ENCODE peak calls at places on chromosomes 1 and 21, in nine cellular contexts. K is foreskin keratinocyte; T is CD8-positive, alpha-beta T cell; I is heart left ventricle; G is astrocyte of the spinal cord; M is lower lobe of right lung; S is mucosa of descending colon; O is NB4; P is B cell. Z is an unnamed sample.
A peak's percentile ranks its signal among the peaks of the same experiment; 100 is the strongest.

GRCh38 chr21:45390831-45391742 is 13.9 kb upstream of the COL18A1 start:
- DNase-seq in O (no peak), K (no peak), G (no peak), I (peak; percentile 14), T (no peak), P (no peak), M (peak; percentile 39), S (peak; percentile 19), Z (peak; percentile 26)

GRCh38 chr1:23100074-23100748 is 68.4 kb downstream of the LUZP1 start:
- DNase-seq in S (no peak), I (no peak), K (peak; percentile 83), M (no peak), O (peak; percentile 95), P (no peak), T (no peak), G (peak; percentile 92), Z (no peak)

GRCh38 chr21:16040601-16041000 is 310.8 kb downstream of the USP25 start:
- DNase-seq in T (no peak), G (peak; percentile 16), O (no peak), S (no peak), M (no peak), I (no peak), K (no peak), P (no peak), Z (no peak)

GRCh38 chr21:45200596-45201296 is 86.9 kb downstream of the POFUT2 start:
- DNase-seq in K (no peak), T (no peak), O (no peak), S (no peak), I (no peak), M (no peak), P (no peak), G (no peak), Z (no peak)

GRCh38 chr1:192401832-192402231 is 85.0 kb downstream of the RGS21 start:
- DNase-seq in P (no peak), S (no peak), G (peak; percentile 52), T (no peak), K (peak; percentile 49), I (no peak), M (no peak), O (no peak), Z (no peak)

GRCh38 chr1:43134640-43135039 is 37.5 kb downstream of the EBNA1BP2 start:
- DNase-seq in G (no peak), O (no peak), M (no peak), I (no peak), P (no peak), T (no peak), K (no peak), S (no peak), Z (no peak)

GRCh38 chr21:29904359-29905282 is 35.2 kb downstream of the GRIK1 start:
- DNase-seq in I (no peak), K (peak; percentile 44), G (peak; percentile 50), S (no peak), T (no peak), O (no peak), P (no peak), M (no peak), Z (no peak)

GRCh38 chr1:7553042-7553690 is 217.9 kb upstream of the VAMP3 start:
- DNase-seq in O (no peak), I (no peak), S (no peak), T (no peak), K (no peak), M (no peak), G (no peak), P (no peak), Z (no peak)

GRCh38 chr1:172041689-172042088 is 200.4 kb downstream of the DNM3 start:
- DNase-seq in O (no peak), I (no peak), P (no peak), T (no peak), S (no peak), G (peak; percentile 58), K (no peak), M (no peak), Z (no peak)

GRCh38 chr1:19582318-19582717 is 61.8 kb upstream of the NBL1 start:
- DNase-seq in G (no peak), T (peak; percentile 66), S (peak; percentile 81), P (peak; percentile 76), M (peak; percentile 79), K (no peak), O (peak; percentile 74), I (no peak), Z (peak; percentile 71)

GRCh38 chr1:241817331-241817792 is 30.6 kb upstream of the EXO1 start:
- DNase-seq in T (no peak), O (no peak), G (peak; percentile 81), I (no peak), K (peak; percentile 38), P (no peak), M (no peak), S (no peak), Z (no peak)

GRCh38 chr1:158999301-159000069 is 10.2 kb upstream of the IFI16 start:
- DNase-seq in M (no peak), T (no peak), G (peak; percentile 95), O (no peak), I (peak; percentile 85), P (no peak), K (peak; percentile 81), S (no peak), Z (no peak)

GRCh38 chr1:61277129-61277801 is 194.9 kb downstream of the NFIA start:
- DNase-seq in S (no peak), M (no peak), T (no peak), O (no peak), G (no peak), K (no peak), P (no peak), I (peak; percentile 46), Z (no peak)

GRCh38 chr1:65309317-65310077 is at the start of gene DNAJC6:
- DNase-seq in O (no peak), S (peak; percentile 65), G (peak; percentile 78), I (peak; percentile 79), P (no peak), M (peak; percentile 75), T (peak; percentile 22), K (peak; percentile 16), Z (no peak)

GRCh38 chr1:38858833-38859560 is 575 bp downstream of the RRAGC start:
- DNase-seq in I (peak; percentile 67), M (peak; percentile 85), G (peak; percentile 57), P (peak; percentile 86), S (peak; percentile 88), O (peak; percentile 61), K (peak; percentile 84), T (peak; percentile 8), Z (peak; percentile 51)

GRCh38 chr21:16117331-16117730 is 387.5 kb downstream of the USP25 start:
- DNase-seq in S (no peak), K (no peak), P (no peak), M (no peak), G (no peak), I (no peak), T (no peak), O (no peak), Z (no peak)

GRCh38 chr1:206911064-206911663 is 10.6 kb downstream of the FCMR start:
- DNase-seq in G (peak; percentile 81), T (no peak), S (no peak), M (no peak), I (no peak), O (peak; percentile 57), P (no peak), K (no peak), Z (no peak)

GRCh38 chr1:63189677-63190076 is 132.7 kb upstream of the FOXD3 start:
- DNase-seq in K (no peak), O (peak; percentile 17), S (no peak), G (no peak), M (no peak), T (no peak), P (no peak), I (no peak), Z (no peak)

GRCh38 chr1:222618880-222619321 is 1.0 kb downstream of the MIA3 start:
- DNase-seq in M (no peak), S (peak; percentile 56), T (no peak), I (peak; percentile 28), O (peak; percentile 63), K (peak; percentile 11), G (peak; percentile 38), P (no peak), Z (no peak)

DNA sequence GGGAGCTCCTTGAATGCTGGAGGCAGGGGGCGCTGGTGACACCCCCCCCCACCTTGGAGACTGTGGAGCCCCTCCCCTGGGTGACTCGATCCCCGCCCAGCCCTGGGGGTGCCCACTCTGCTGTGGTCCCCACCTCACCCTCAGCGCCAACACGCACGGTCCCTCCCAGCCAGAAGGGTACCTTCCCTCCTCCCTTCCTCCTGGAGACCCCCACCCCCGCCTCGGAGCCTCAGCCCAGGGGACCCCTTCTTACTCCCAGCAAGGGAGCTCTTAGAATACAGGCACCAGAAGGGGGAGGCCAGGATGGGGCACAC is 5.6 kb downstream of the PLEKHG5 start:
- DNase-seq in S (no peak), K (no peak), T (no peak), G (no peak), I (no peak), P (no peak), O (no peak), M (no peak), Z (no peak)
- TF ChIP-seq CTCF in S (no peak), K (no peak), T (no peak), G (peak; percentile 21), I (no peak), P (no peak), O (no peak), M (no peak), Z (no peak)

GRCh38 chr1:228109073-228109961 is at the start of gene MRPL55:
- DNase-seq in O (peak; percentile 95), I (peak; percentile 98), M (peak; percentile 97), G (peak; percentile 96), T (peak; percentile 98), P (peak; percentile 98), S (peak; percentile 98), K (peak; percentile 73), Z (peak; percentile 97)
- TF ChIP-seq CTCF in O (no peak), I (peak; percentile 23), M (no peak), G (peak; percentile 8), T (no peak), P (no peak), S (peak; percentile 12), K (peak; percentile 42), Z (no peak)

DNA sequence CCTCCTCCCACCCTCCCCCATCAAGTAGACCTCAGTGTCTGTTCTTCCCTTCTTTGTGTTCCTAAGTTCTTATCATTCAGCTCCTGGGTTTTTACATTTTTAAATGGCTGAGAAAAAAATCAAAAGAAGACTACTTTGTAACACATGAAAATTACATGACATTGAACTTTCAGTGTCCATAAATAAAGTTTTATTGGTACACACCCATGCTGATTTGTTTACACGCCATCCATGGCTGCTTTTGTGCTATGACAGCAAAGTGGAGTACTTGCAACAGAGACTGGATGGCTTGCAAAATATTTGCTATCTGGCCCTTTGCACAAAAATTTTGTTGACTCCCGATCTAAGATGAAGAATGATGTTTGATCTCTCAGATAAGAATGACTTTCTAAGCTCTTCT is 171.4 kb downstream of the PRDM2 start:
- DNase-seq in I (no peak), T (no peak), K (no peak), G (no peak), P (no peak), O (no peak), S (no peak), M (no peak), Z (no peak)
- TF ChIP-seq CTCF in I (no peak), T (no peak), K (no peak), G (no peak), P (no peak), O (no peak), S (no peak), M (no peak), Z (no peak)

GRCh38 chr1:156480411-156481192 is 20.0 kb downstream of the MEF2D start:
- DNase-seq in M (peak; percentile 75), P (peak; percentile 86), O (peak; percentile 69), S (peak; percentile 80), K (no peak), T (peak; percentile 69), I (peak; percentile 71), G (peak; percentile 26), Z (peak; percentile 76)
- TF ChIP-seq CTCF in M (peak; percentile 70), P (peak; percentile 81), O (peak; percentile 45), S (peak; percentile 38), K (peak; percentile 74), T (peak; percentile 79), I (peak; percentile 70), G (peak; percentile 77), Z (peak; percentile 85)

GRCh38 chr1:197519741-197520334 is 251.8 kb downstream of the CRB1 start:
- DNase-seq in G (peak; percentile 29), P (no peak), I (no peak), K (no peak), O (peak; percentile 24), T (no peak), S (no peak), M (no peak), Z (no peak)
- TF ChIP-seq CTCF in G (peak; percentile 43), P (peak; percentile 69), I (peak; percentile 39), K (peak; percentile 62), O (peak; percentile 22), T (peak; percentile 45), S (no peak), M (peak; percentile 24), Z (peak; percentile 61)